ENCODE peak calls at places on chromosomes 7 and 10, in seven cellular contexts. N is HTR-8/SVneo, L is uterus, J is HL-60, U is MG63, Q is omental fat pad, T is C1 segment of cervical spinal cord. H is an unnamed sample.

GRCh38 chr10:7100004-7100697 is 310.7 kb downstream of the SFMBT2 start:
- DNase-seq in T (no peak), N (no peak), L (no peak), J (no peak), Q (no peak), U (no peak), H (no peak)

GRCh38 chr7:84258628-84259027 is 64.0 kb upstream of the SEMA3A start:
- DNase-seq in Q (no peak), T (no peak), J (no peak), N (no peak), L (no peak), U (no peak), H (no peak)

GRCh38 chr7:12572941-12573340 is 2.4 kb downstream of the SCIN start:
- DNase-seq in U (no peak), N (no peak), L (no peak), Q (no peak), J (no peak), T (no peak), H (no peak)

GRCh38 chr7:128829391-128830166 is 627 bp upstream of the FLNC start:
- DNase-seq in T (no peak), L (peak; percentile 55), U (peak; percentile 61), J (peak; percentile 19), Q (no peak), N (peak; percentile 48), H (no peak)

GRCh38 chr7:47231627-47232026 is 350.3 kb downstream of the TNS3 start:
- DNase-seq in N (no peak), U (no peak), L (no peak), J (no peak), Q (no peak), T (no peak), H (no peak)

GRCh38 chr10:116688241-116688711 is 54.1 kb downstream of the HSPA12A start:
- DNase-seq in T (no peak), L (peak; percentile 46), Q (no peak), N (no peak), U (peak; percentile 79), J (no peak), H (no peak)

GRCh38 chr7:129805086-129805719 is 147.6 kb downstream of the UBE2H start:
- DNase-seq in U (no peak), Q (no peak), J (no peak), N (peak; percentile 23), T (no peak), L (no peak), H (no peak)

GRCh38 chr10:52486840-52487611 is 172.9 kb downstream of the DKK1 start:
- DNase-seq in U (peak; percentile 35), Q (no peak), T (no peak), J (no peak), L (no peak), N (peak; percentile 73), H (no peak)

GRCh38 chr10:128950159-128950956 is 516.7 kb upstream of the MGMT start:
- DNase-seq in J (no peak), L (no peak), U (no peak), N (no peak), Q (no peak), T (no peak), H (no peak)

GRCh38 chr10:114719311-114719710 is 61.2 kb upstream of the ABLIM1 start:
- DNase-seq in T (no peak), N (no peak), J (no peak), Q (no peak), U (no peak), L (no peak), H (peak; percentile 61)

GRCh38 chr7:51850141-51850540 is 533.5 kb upstream of the COBL start:
- DNase-seq in T (no peak), J (no peak), N (no peak), Q (no peak), L (no peak), U (no peak), H (no peak)

GRCh38 chr7:95441042-95441823 is 6.4 kb upstream of the PON2 start:
- DNase-seq in L (no peak), Q (no peak), J (no peak), N (no peak), U (no peak), T (no peak), H (no peak)

GRCh38 chr7:5690931-5691461 is 90.5 kb downstream of the RNF216 start:
- DNase-seq in Q (no peak), L (peak; percentile 48), N (no peak), J (no peak), T (no peak), U (no peak), H (no peak)

H was measured in colonic mucosa.